ENCODE peak calls at places on chromosome 20, in nine cellular contexts. P, X, D, K, C, S, R, J and I are unnamed samples.

GRCh38 chr20:42338274-42339172 is 720.3 kb upstream of the CHD6 start:
- DNase-seq in P (peak), X (no peak), D (no peak), K (no peak), C (no peak), S (no peak), R (peak), J (no peak), I (no peak)

GRCh38 chr20:916125-916799 is at the start of gene ANGPT4:
- DNase-seq in P (no peak), X (no peak), D (no peak), K (no peak), C (no peak), S (no peak), R (peak), J (no peak), I (no peak)

GRCh38 chr20:19347943-19348456 is 135.6 kb downstream of the SLC24A3 start:
- DNase-seq in P (no peak), X (no peak), D (no peak), K (no peak), C (no peak), S (no peak), R (no peak), J (no peak), I (no peak)

GRCh38 chr20:2042400-2042799 is 48.5 kb upstream of the PDYN start:
- DNase-seq in P (no peak), X (no peak), D (no peak), K (peak), C (no peak), S (no peak), R (no peak), J (no peak), I (no peak)

GRCh38 chr20:582204-582603 is 27.9 kb downstream of the TCF15 start:
- DNase-seq in P (no peak), X (no peak), D (no peak), K (no peak), C (no peak), S (no peak), R (no peak), J (no peak), I (no peak)

GRCh38 chr20:22918286-22918983 is 116.7 kb upstream of the SSTR4 start:
- DNase-seq in P (no peak), X (no peak), D (peak), K (no peak), C (no peak), S (no peak), R (no peak), J (no peak), I (no peak)

GRCh38 chr20:37602634-37603033 is 75.0 kb upstream of the BLCAP start:
- DNase-seq in P (no peak), X (no peak), D (no peak), K (no peak), C (no peak), S (no peak), R (no peak), J (no peak), I (no peak)

GRCh38 chr20:9736373-9736772 is 102.5 kb downstream of the PAK5 start:
- DNase-seq in P (no peak), X (no peak), D (no peak), K (no peak), C (no peak), S (no peak), R (no peak), J (no peak), I (no peak)

GRCh38 chr20:31514154-31515071 is at the start of gene HM13:
- DNase-seq in P (peak), X (peak), D (peak), K (peak), C (peak), S (peak), R (peak), J (peak), I (peak)

GRCh38 chr20:23146857-23147256 is 60.7 kb upstream of the CD93 start:
- DNase-seq in P (peak), X (no peak), D (no peak), K (no peak), C (no peak), S (no peak), R (no peak), J (no peak), I (no peak)

GRCh38 chr20:48669946-48670630 is 157.7 kb downstream of the PREX1 start:
- DNase-seq in P (no peak), X (no peak), D (no peak), K (no peak), C (no peak), S (no peak), R (no peak), J (no peak), I (no peak)

GRCh38 chr20:51342510-51343236 is 199.8 kb downstream of the NFATC2 start:
- DNase-seq in P (no peak), X (no peak), D (no peak), K (no peak), C (no peak), S (no peak), R (no peak), J (no peak), I (no peak)

GRCh38 chr20:46991850-46992639 is 97.4 kb downstream of the EYA2 start:
- DNase-seq in P (no peak), X (no peak), D (no peak), K (no peak), C (no peak), S (no peak), R (no peak), J (no peak), I (no peak)

GRCh38 chr20:35271904-35272303 is 6.0 kb downstream of the MMP24OS start:
- DNase-seq in P (no peak), X (no peak), D (no peak), K (no peak), C (no peak), S (no peak), R (no peak), J (no peak), I (no peak)

GRCh38 chr20:53074811-53075314 is 102.7 kb downstream of the TSHZ2 start:
- DNase-seq in P (no peak), X (no peak), D (no peak), K (no peak), C (no peak), S (peak), R (no peak), J (no peak), I (no peak)

GRCh38 chr20:61295249-61295648 is 43.2 kb downstream of the CDH4 start:
- DNase-seq in P (no peak), X (no peak), D (no peak), K (no peak), C (no peak), S (no peak), R (no peak), J (no peak), I (no peak)

GRCh38 chr20:2946988-2947961 is 74.0 kb downstream of the PTPRA start:
- DNase-seq in P (no peak), X (no peak), D (peak), K (peak), C (peak), S (no peak), R (no peak), J (no peak), I (no peak)

GRCh38 chr20:47205577-47206123 is 150.8 kb downstream of the ZMYND8 start:
- DNase-seq in P (peak), X (peak), D (peak), K (peak), C (peak), S (peak), R (no peak), J (peak), I (no peak)

GRCh38 chr20:61558726-61559125 is 306.7 kb downstream of the CDH4 start:
- DNase-seq in P (no peak), X (no peak), D (no peak), K (no peak), C (no peak), S (no peak), R (no peak), J (no peak), I (no peak)

GRCh38 chr20:57013741-57014140 is 252.7 kb downstream of the BMP7 start:
- DNase-seq in P (no peak), X (peak), D (no peak), K (no peak), C (peak), S (no peak), R (no peak), J (no peak), I (no peak)

GRCh38 chr20:62159835-62160234 is 16.3 kb downstream of the SS18L1 start:
- DNase-seq in P (no peak), X (no peak), D (no peak), K (no peak), C (no peak), S (peak), R (no peak), J (peak), I (peak)

GRCh38 chr20:16007164-16007563 is 566.1 kb downstream of the KIF16B start:
- DNase-seq in P (no peak), X (no peak), D (no peak), K (no peak), C (no peak), S (no peak), R (no peak), J (no peak), I (no peak)

GRCh38 chr20:22374066-22374465 is 210.3 kb downstream of the FOXA2 start:
- DNase-seq in P (no peak), X (no peak), D (peak), K (no peak), C (no peak), S (peak), R (no peak), J (no peak), I (no peak)

GRCh38 chr20:62318411-62319345 is 15.9 kb downstream of the ADRM1 start:
- DNase-seq in P (no peak), X (no peak), D (no peak), K (no peak), C (no peak), S (no peak), R (no peak), J (no peak), I (no peak)

GRCh38 chr20:43959079-43959919 is 44.6 kb downstream of the TOX2 start:
- DNase-seq in P (no peak), X (no peak), D (peak), K (no peak), C (no peak), S (no peak), R (no peak), J (no peak), I (no peak)

GRCh38 chr20:22821826-22822225 is 213.3 kb upstream of the SSTR4 start:
- DNase-seq in P (no peak), X (no peak), D (no peak), K (no peak), C (no peak), S (no peak), R (no peak), J (no peak), I (no peak)

GRCh38 chr20:61161649-61162210 is 90.3 kb upstream of the CDH4 start:
- DNase-seq in P (no peak), X (no peak), D (no peak), K (no peak), C (no peak), S (no peak), R (no peak), J (no peak), I (no peak)

GRCh38 chr20:49747707-49748524 is 34.2 kb upstream of the B4GALT5 start:
- DNase-seq in P (peak), X (peak), D (no peak), K (no peak), C (no peak), S (no peak), R (peak), J (no peak), I (no peak)

GRCh38 chr20:1935696-1936366 is 40.6 kb downstream of the SIRPA start:
- DNase-seq in P (no peak), X (peak), D (peak), K (no peak), C (no peak), S (no peak), R (peak), J (no peak), I (no peak)

GRCh38 chr20:21396045-21396893 is 1.1 kb downstream of the NKX2-4 start:
- DNase-seq in P (no peak), X (peak), D (no peak), K (no peak), C (no peak), S (no peak), R (no peak), J (no peak), I (no peak)

GRCh38 chr20:19492937-19493336 is 265.1 kb upstream of the RIN2 start:
- DNase-seq in P (no peak), X (peak), D (no peak), K (no peak), C (no peak), S (no peak), R (no peak), J (no peak), I (no peak)

GRCh38 chr20:52105573-52106422 is 85.8 kb downstream of the ZFP64 start:
- DNase-seq in P (no peak), X (no peak), D (peak), K (no peak), C (peak), S (peak), R (no peak), J (peak), I (peak)

GRCh38 chr20:46621492-46621891 is 29.8 kb downstream of the SLC13A3 start:
- DNase-seq in P (no peak), X (no peak), D (no peak), K (peak), C (no peak), S (no peak), R (no peak), J (no peak), I (no peak)

GRCh38 chr20:52049001-52049731 is 142.4 kb downstream of the ZFP64 start:
- DNase-seq in P (no peak), X (no peak), D (no peak), K (no peak), C (peak), S (no peak), R (no peak), J (no peak), I (no peak)

GRCh38 chr20:9442858-9443257 is 71.5 kb upstream of the LAMP5 start:
- DNase-seq in P (no peak), X (peak), D (no peak), K (no peak), C (no peak), S (no peak), R (no peak), J (no peak), I (no peak)

GRCh38 chr20:47126709-47127108 is 229.8 kb downstream of the ZMYND8 start:
- DNase-seq in P (no peak), X (no peak), D (no peak), K (no peak), C (no peak), S (no peak), R (no peak), J (no peak), I (no peak)

GRCh38 chr20:4465855-4466545 is 255.7 kb upstream of the PRND start:
- DNase-seq in P (no peak), X (no peak), D (peak), K (no peak), C (no peak), S (no peak), R (no peak), J (no peak), I (no peak)

GRCh38 chr20:61608275-61609085 is 356.4 kb downstream of the CDH4 start:
- DNase-seq in P (no peak), X (no peak), D (no peak), K (peak), C (peak), S (no peak), R (no peak), J (no peak), I (no peak)

GRCh38 chr20:48945840-48946514 is 24.5 kb downstream of the ARFGEF2 start:
- DNase-seq in P (no peak), X (no peak), D (peak), K (peak), C (no peak), S (peak), R (no peak), J (no peak), I (no peak)